ENCODE peak calls at places on chromosomes 4 and X, in seven cellular contexts. One of them, this sample, is unnamed.

GRCh38 chrX:8879750-8880149 is 78.6 kb upstream of the FAM9A start:
- DNase-seq in K562: peak; percentile 35
- DNase-seq in suprapubic skin: no peak
- DNase-seq in ovary: no peak
- DNase-seq in upper lobe of left lung: no peak
- DNase-seq in stomach: peak; percentile 32
- DNase-seq in A549: peak; percentile 1
- DNase-seq in this sample: peak; percentile 11

GRCh38 chr4:100984901-100985300 is 362.4 kb downstream of the PPP3CA start:
- DNase-seq in K562: no peak
- DNase-seq in suprapubic skin: no peak
- DNase-seq in ovary: no peak
- DNase-seq in upper lobe of left lung: no peak
- DNase-seq in stomach: no peak
- DNase-seq in A549: no peak
- DNase-seq in this sample: no peak

GRCh38 chrX:81259008-81259713 is 57.3 kb downstream of the SH3BGRL start:
- DNase-seq in K562: no peak
- DNase-seq in suprapubic skin: no peak
- DNase-seq in ovary: no peak
- DNase-seq in upper lobe of left lung: no peak
- DNase-seq in stomach: no peak
- DNase-seq in A549: no peak
- DNase-seq in this sample: no peak

GRCh38 chr4:113073614-113074013 is 24.2 kb downstream of the ANK2 start:
- DNase-seq in K562: no peak
- DNase-seq in suprapubic skin: no peak
- DNase-seq in ovary: no peak
- DNase-seq in upper lobe of left lung: no peak
- DNase-seq in stomach: no peak
- DNase-seq in A549: no peak
- DNase-seq in this sample: no peak

GRCh38 chr4:123741906-123742305 is 345.3 kb downstream of the SPRY1 start:
- DNase-seq in K562: no peak
- DNase-seq in suprapubic skin: no peak
- DNase-seq in ovary: no peak
- DNase-seq in upper lobe of left lung: no peak
- DNase-seq in stomach: no peak
- DNase-seq in A549: no peak
- DNase-seq in this sample: no peak

GRCh38 chr4:176622251-176622968 is 170.3 kb downstream of the VEGFC start:
- DNase-seq in K562: no peak
- DNase-seq in suprapubic skin: no peak
- DNase-seq in ovary: no peak
- DNase-seq in upper lobe of left lung: no peak
- DNase-seq in stomach: no peak
- DNase-seq in A549: no peak
- DNase-seq in this sample: no peak

GRCh38 chr4:121728798-121729226 is 32.0 kb upstream of the ANXA5 start:
- DNase-seq in K562: no peak
- DNase-seq in suprapubic skin: no peak
- DNase-seq in ovary: no peak
- DNase-seq in upper lobe of left lung: no peak
- DNase-seq in stomach: no peak
- DNase-seq in A549: no peak
- DNase-seq in this sample: no peak

GRCh38 chr4:75696036-75696435 is 22.8 kb upstream of the G3BP2 start:
- DNase-seq in K562: no peak
- DNase-seq in suprapubic skin: no peak
- DNase-seq in ovary: no peak
- DNase-seq in upper lobe of left lung: no peak
- DNase-seq in stomach: no peak
- DNase-seq in A549: no peak
- DNase-seq in this sample: peak; percentile 60

GRCh38 chr4:148235809-148236208 is 206.4 kb downstream of the NR3C2 start:
- DNase-seq in K562: no peak
- DNase-seq in suprapubic skin: no peak
- DNase-seq in ovary: no peak
- DNase-seq in upper lobe of left lung: no peak
- DNase-seq in stomach: no peak
- DNase-seq in A549: no peak
- DNase-seq in this sample: no peak

GRCh38 chrX:138484451-138484850 is 227.1 kb downstream of the FGF13 start:
- DNase-seq in K562: no peak
- DNase-seq in suprapubic skin: no peak
- DNase-seq in ovary: no peak
- DNase-seq in upper lobe of left lung: no peak
- DNase-seq in stomach: no peak
- DNase-seq in A549: no peak
- DNase-seq in this sample: no peak

GRCh38 chrX:460823-461640 is 74.3 kb upstream of the PPP2R3B start:
- DNase-seq in K562: no peak
- DNase-seq in suprapubic skin: no peak
- DNase-seq in ovary: no peak
- DNase-seq in upper lobe of left lung: peak; percentile 74
- DNase-seq in stomach: no peak
- DNase-seq in A549: no peak
- DNase-seq in this sample: no peak
- TF ChIP-seq EP300 in K562: no peak
- TF ChIP-seq EP300 in suprapubic skin: no peak
- TF ChIP-seq EP300 in ovary: no peak
- TF ChIP-seq EP300 in upper lobe of left lung: no peak
- TF ChIP-seq EP300 in stomach: no peak
- TF ChIP-seq EP300 in A549: no peak
- TF ChIP-seq EP300 in this sample: no peak

GRCh38 chr4:108140328-108140727 is 28.4 kb downstream of the LEF1 start:
- DNase-seq in K562: no peak
- DNase-seq in suprapubic skin: no peak
- DNase-seq in ovary: no peak
- DNase-seq in upper lobe of left lung: no peak
- DNase-seq in stomach: no peak
- DNase-seq in A549: no peak
- DNase-seq in this sample: no peak

GRCh38 chr4:108142870-108143269 is 25.9 kb downstream of the LEF1 start:
- DNase-seq in K562: no peak
- DNase-seq in suprapubic skin: no peak
- DNase-seq in ovary: no peak
- DNase-seq in upper lobe of left lung: no peak
- DNase-seq in stomach: no peak
- DNase-seq in A549: no peak
- DNase-seq in this sample: no peak

GRCh38 chr4:108139089-108139488 is 29.6 kb downstream of the LEF1 start:
- DNase-seq in K562: no peak
- DNase-seq in suprapubic skin: no peak
- DNase-seq in ovary: no peak
- DNase-seq in upper lobe of left lung: no peak
- DNase-seq in stomach: no peak
- DNase-seq in A549: no peak
- DNase-seq in this sample: no peak

GRCh38 chr4:108143515-108143914 is 25.2 kb downstream of the LEF1 start:
- DNase-seq in K562: no peak
- DNase-seq in suprapubic skin: no peak
- DNase-seq in ovary: no peak
- DNase-seq in upper lobe of left lung: no peak
- DNase-seq in stomach: no peak
- DNase-seq in A549: no peak
- DNase-seq in this sample: no peak

GRCh38 chr4:108141213-108142045 is 27.3 kb downstream of the LEF1 start:
- DNase-seq in K562: no peak
- DNase-seq in suprapubic skin: no peak
- DNase-seq in ovary: no peak
- DNase-seq in upper lobe of left lung: no peak
- DNase-seq in stomach: no peak
- DNase-seq in A549: no peak
- DNase-seq in this sample: no peak
- TF ChIP-seq EP300 in K562: no peak
- TF ChIP-seq EP300 in suprapubic skin: no peak
- TF ChIP-seq EP300 in ovary: no peak
- TF ChIP-seq EP300 in upper lobe of left lung: no peak
- TF ChIP-seq EP300 in stomach: no peak
- TF ChIP-seq EP300 in A549: no peak
- TF ChIP-seq EP300 in this sample: no peak

GRCh38 chr4:15002659-15003440 is 569 bp downstream of the CPEB2 start:
- DNase-seq in K562: peak; percentile 64
- DNase-seq in suprapubic skin: peak; percentile 90
- DNase-seq in ovary: peak; percentile 74
- DNase-seq in upper lobe of left lung: peak; percentile 95
- DNase-seq in stomach: peak; percentile 83
- DNase-seq in A549: peak; percentile 24
- DNase-seq in this sample: peak; percentile 86
- TF ChIP-seq EP300 in K562: no peak
- TF ChIP-seq EP300 in suprapubic skin: no peak
- TF ChIP-seq EP300 in ovary: no peak
- TF ChIP-seq EP300 in upper lobe of left lung: no peak
- TF ChIP-seq EP300 in stomach: no peak
- TF ChIP-seq EP300 in A549: no peak
- TF ChIP-seq EP300 in this sample: no peak

DNA sequence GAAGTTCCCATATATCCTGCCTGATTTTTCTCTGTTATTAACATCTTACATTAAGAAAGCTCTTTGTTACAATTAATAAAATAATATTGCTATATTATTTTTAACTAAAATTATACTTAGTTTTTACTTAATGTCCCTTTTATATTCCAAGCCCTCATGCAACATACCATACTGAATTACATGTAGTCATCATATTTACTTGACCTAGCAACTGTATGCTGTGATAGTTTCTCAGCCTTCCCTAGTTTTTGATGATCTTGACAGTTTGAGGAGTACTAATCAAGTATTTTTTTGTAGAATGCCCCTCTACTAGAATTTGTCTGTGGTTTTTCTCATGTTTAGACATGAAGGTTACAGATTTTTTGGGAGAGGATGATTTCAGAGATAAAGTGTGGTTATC is 1503.8 kb upstream of the PABPC4L start:
- DNase-seq in K562: no peak
- DNase-seq in suprapubic skin: no peak
- DNase-seq in ovary: no peak
- DNase-seq in upper lobe of left lung: no peak
- DNase-seq in stomach: no peak
- DNase-seq in A549: no peak
- DNase-seq in this sample: no peak
- TF ChIP-seq EP300 in K562: no peak
- TF ChIP-seq EP300 in suprapubic skin: no peak
- TF ChIP-seq EP300 in ovary: no peak
- TF ChIP-seq EP300 in upper lobe of left lung: no peak
- TF ChIP-seq EP300 in stomach: no peak
- TF ChIP-seq EP300 in A549: no peak
- TF ChIP-seq EP300 in this sample: no peak

DNA sequence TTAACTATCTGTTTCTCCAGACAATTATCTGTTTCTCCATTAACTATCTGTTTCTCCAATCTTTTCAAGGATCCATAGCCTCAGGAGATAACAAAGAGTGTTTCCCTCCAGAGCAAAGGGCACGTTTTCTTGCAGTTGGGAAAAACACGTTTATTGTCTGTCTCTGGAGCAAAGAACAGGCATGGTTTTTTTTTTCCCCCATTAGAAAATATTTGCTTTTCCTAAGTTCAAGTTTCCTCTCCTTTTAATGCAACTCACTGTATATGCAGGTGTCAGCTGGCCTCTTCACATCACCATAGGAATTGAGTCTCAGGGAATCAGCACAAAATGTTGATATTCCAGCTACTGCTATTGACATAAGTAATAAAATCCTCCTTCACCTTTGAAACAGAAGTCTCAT is 984.4 kb downstream of the RAB28 start:
- DNase-seq in K562: no peak
- DNase-seq in suprapubic skin: no peak
- DNase-seq in ovary: no peak
- DNase-seq in upper lobe of left lung: no peak
- DNase-seq in stomach: no peak
- DNase-seq in A549: no peak
- DNase-seq in this sample: peak; percentile 13
- TF ChIP-seq EP300 in K562: no peak
- TF ChIP-seq EP300 in suprapubic skin: no peak
- TF ChIP-seq EP300 in ovary: no peak
- TF ChIP-seq EP300 in upper lobe of left lung: no peak
- TF ChIP-seq EP300 in stomach: no peak
- TF ChIP-seq EP300 in A549: no peak
- TF ChIP-seq EP300 in this sample: no peak